ENCODE peak calls at places on chromosomes 4 and X, in four cellular contexts. Z is HCT116, C is GM12878, Q is H1. T is an unnamed sample.

GRCh38 chr4:98506462-98507132 is 151.8 kb downstream of the TSPAN5 start:
- DNase-seq in Z (no peak), C (no peak), Q (no peak), T (peak; percentile 42)

GRCh38 chr4:118888666-118889312 is at the start of gene SYNPO2:
- DNase-seq in C (no peak), Z (peak; percentile 57), Q (peak; percentile 50), T (peak; percentile 14)

GRCh38 chrX:39903343-39903742 is 194.4 kb downstream of the BCOR start:
- DNase-seq in Z (no peak), C (no peak), Q (no peak), T (no peak)

GRCh38 chr4:1055721-1056590 is 44.5 kb downstream of the FGFRL1 start:
- DNase-seq in Z (no peak), C (no peak), Q (no peak), T (peak; percentile 87)

GRCh38 chr4:5371415-5372190 is 320.3 kb downstream of the STK32B start:
- DNase-seq in Z (no peak), Q (no peak), C (no peak), T (no peak)

GRCh38 chr4:109072595-109072994 is 229.9 kb downstream of the COL25A1 start:
- DNase-seq in Z (no peak), C (no peak), Q (no peak), T (no peak)

GRCh38 chr4:11428161-11428700 is 463 bp downstream of the HS3ST1 start:
- DNase-seq in Q (no peak), Z (no peak), C (no peak), T (no peak)

GRCh38 chr4:113760094-113760851 is 1.3 kb downstream of the CAMK2D start:
- DNase-seq in C (no peak), Q (no peak), Z (no peak), T (no peak)

GRCh38 chr4:184309241-184310170 is 91.8 kb upstream of the ENPP6 start:
- DNase-seq in C (no peak), Q (no peak), Z (no peak), T (no peak)

DNA sequence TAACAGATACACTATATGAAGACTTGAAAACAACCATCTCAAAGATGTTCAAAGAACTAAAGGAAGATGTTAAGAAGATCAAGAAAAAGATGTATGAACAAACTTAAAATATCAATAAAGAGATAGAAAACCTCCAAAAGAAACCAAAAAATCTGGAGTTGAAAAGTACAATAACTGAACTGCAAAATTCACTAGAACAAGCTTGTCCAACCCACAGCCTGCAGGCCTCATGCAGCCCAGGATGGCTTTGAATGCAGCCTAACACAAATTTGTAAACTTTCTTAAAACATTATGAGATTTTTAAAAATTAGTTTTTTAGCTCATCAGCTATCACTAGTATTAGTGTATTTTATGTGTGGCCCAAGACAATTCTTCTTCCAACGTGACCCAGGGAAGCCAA is 77.0 kb upstream of the DCTD start:
- DNase-seq in C (no peak), Z (no peak), Q (no peak), T (no peak)
- TF ChIP-seq EGR1 in C (no peak), Z (no peak), Q (no peak), T (no peak)

GRCh38 chr4:148054275-148054674 is 322.4 kb downstream of the ARHGAP10 start:
- DNase-seq in Z (no peak), Q (no peak), C (no peak), T (no peak)
- TF ChIP-seq EGR1 in Z (no peak), Q (no peak), C (no peak), T (no peak)

DNA sequence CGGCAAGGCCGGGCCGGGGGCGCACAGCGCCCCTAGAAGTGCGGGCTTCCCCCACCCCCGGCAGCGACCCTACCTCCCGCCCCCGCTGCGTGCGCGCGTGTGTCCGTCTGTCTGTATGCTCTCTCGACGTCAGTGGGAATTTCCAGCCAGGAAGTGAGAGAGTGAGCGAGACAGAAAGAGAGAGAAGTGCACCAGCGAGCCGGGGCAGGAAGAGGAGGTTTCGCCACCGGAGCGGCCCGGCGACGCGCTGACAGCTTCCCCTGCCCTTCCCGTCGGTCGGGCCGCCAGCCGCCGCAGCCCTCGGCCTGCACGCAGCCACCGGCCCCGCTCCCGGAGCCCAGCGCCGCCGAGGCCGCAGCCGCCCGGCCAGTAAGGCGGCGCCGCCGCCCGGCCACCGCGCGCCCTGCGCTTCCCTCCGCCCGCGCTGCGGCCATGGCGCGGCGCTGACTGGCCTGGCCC is at the start of gene NFKB1:
- DNase-seq in C (peak; percentile 55), Z (no peak), Q (no peak), T (peak; percentile 61)
- TF ChIP-seq EGR1 in C (peak; percentile 99), Z (no peak), Q (no peak), T (peak; percentile 41)

GRCh38 chr4:24210332-24210902 is 320.6 kb upstream of the PPARGC1A start:
- DNase-seq in Q (no peak), Z (no peak), C (no peak), T (no peak)
- TF ChIP-seq EGR1 in Q (no peak), Z (no peak), C (no peak), T (no peak)

DNA sequence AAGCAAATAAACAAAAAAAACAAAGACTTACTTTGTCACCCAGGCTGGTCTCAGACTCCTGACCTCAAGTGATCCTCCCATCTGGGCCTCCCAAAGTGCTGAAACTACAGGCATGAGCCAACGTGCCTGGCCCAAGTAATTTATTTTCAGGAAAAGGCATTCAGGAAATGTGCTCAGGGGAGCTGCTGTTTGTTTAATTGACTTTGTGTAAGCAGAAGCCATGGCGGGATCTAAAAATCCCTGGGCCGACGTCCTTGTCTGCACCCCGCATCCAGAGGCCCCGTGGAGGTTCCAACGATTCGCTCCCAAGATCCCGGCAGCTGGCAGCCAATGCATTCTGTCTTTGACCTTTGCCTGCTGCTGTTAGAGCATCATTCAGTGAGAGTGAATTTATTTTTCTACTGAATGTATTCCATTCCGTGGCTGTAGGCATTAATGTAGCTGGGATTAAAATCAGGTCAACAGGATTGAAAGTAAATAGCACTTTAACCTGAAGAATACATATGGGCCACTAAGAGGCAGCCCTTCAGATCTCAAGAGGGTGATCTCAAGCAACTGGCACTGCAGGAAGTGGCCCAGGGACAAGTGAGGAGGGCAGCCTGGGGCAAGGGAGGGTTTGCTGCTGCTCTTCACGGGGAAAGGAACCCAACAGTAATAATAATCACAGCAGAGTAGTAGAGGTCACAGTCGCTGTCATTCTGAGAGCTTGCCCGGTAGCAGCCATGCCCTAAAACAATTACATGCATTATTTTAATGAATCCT is 75.2 kb downstream of the PSAPL1 start:
- DNase-seq in C (no peak), Q (no peak), Z (no peak), T (no peak)
- TF ChIP-seq EGR1 in C (no peak), Q (no peak), Z (no peak), T (no peak)

T was measured in K562.